ENCODE peak calls at places on chromosome 2, in ten cellular contexts. C, O, G, B, J, K, N, M, Y and S are unnamed samples.

GRCh38 chr2:146820672-146821071 is 1024.2 kb upstream of the ACVR2A start:
- DNase-seq in O (no peak), M (no peak), C (no peak), K (peak; percentile 87), B (no peak), J (no peak), G (no peak), N (no peak), Y (no peak), S (no peak)

GRCh38 chr2:218876562-218877219 is 4.0 kb upstream of the WNT10A start:
- DNase-seq in M (peak; percentile 67), N (peak; percentile 73), Y (peak; percentile 91), O (no peak), K (peak; percentile 65), J (no peak), C (no peak), B (peak; percentile 77), G (peak; percentile 52), S (peak; percentile 87)

GRCh38 chr2:199556886-199557285 is 99.1 kb upstream of the SATB2 start:
- DNase-seq in C (no peak), N (no peak), G (no peak), O (no peak), M (no peak), Y (no peak), B (no peak), J (no peak), K (no peak), S (no peak)

GRCh38 chr2:223725494-223725893 is 111.9 kb downstream of the AP1S3 start:
- DNase-seq in Y (peak; percentile 72), C (peak; percentile 56), M (peak; percentile 95), K (peak; percentile 99), O (peak; percentile 72), B (no peak), J (no peak), N (peak; percentile 31), G (peak; percentile 68), S (peak; percentile 85)

GRCh38 chr2:1653956-1654695 is 90.2 kb downstream of the PXDN start:
- DNase-seq in M (no peak), G (no peak), Y (no peak), J (no peak), K (peak; percentile 84), B (no peak), C (no peak), N (no peak), O (no peak), S (no peak)

GRCh38 chr2:16716051-16716450 is 50.4 kb upstream of the CYRIA start:
- DNase-seq in G (no peak), B (no peak), N (no peak), J (no peak), O (no peak), M (no peak), K (no peak), C (no peak), Y (no peak), S (no peak)

GRCh38 chr2:68936462-68936861 is 16.2 kb downstream of the GKN2 start:
- DNase-seq in N (no peak), M (no peak), O (no peak), Y (no peak), K (peak; percentile 27), J (no peak), G (no peak), C (no peak), B (no peak), S (no peak)

GRCh38 chr2:53289309-53290006 is 478.1 kb upstream of the CHAC2 start:
- DNase-seq in O (no peak), K (peak; percentile 2), G (no peak), M (no peak), C (no peak), Y (no peak), N (no peak), J (no peak), B (no peak), S (no peak)

GRCh38 chr2:61715501-61715900 is 138.4 kb downstream of the FAM161A start:
- DNase-seq in G (no peak), Y (no peak), K (peak; percentile 30), O (no peak), B (no peak), J (no peak), M (no peak), C (no peak), N (no peak), S (no peak)

GRCh38 chr2:44324971-44325426 is 36.3 kb downstream of the PREPL start:
- DNase-seq in M (peak; percentile 28), O (no peak), C (no peak), K (peak; percentile 59), B (no peak), J (no peak), Y (no peak), N (no peak), G (peak; percentile 25), S (no peak)

GRCh38 chr2:7730990-7731389 is 813.8 kb downstream of the RNF144A start:
- DNase-seq in M (no peak), J (no peak), N (no peak), B (no peak), Y (no peak), K (no peak), C (no peak), G (no peak), O (no peak), S (no peak)
- H3K4me3 ChIP-seq in M (no peak overlapping the region), J (peak overlapping the region; percentile 10), N (no peak overlapping the region), B (peak overlapping the region; percentile 11), Y (no peak overlapping the region), K (no peak overlapping the region), C (no peak overlapping the region), G (no peak overlapping the region), O (no peak overlapping the region), S (no peak overlapping the region)

DNA sequence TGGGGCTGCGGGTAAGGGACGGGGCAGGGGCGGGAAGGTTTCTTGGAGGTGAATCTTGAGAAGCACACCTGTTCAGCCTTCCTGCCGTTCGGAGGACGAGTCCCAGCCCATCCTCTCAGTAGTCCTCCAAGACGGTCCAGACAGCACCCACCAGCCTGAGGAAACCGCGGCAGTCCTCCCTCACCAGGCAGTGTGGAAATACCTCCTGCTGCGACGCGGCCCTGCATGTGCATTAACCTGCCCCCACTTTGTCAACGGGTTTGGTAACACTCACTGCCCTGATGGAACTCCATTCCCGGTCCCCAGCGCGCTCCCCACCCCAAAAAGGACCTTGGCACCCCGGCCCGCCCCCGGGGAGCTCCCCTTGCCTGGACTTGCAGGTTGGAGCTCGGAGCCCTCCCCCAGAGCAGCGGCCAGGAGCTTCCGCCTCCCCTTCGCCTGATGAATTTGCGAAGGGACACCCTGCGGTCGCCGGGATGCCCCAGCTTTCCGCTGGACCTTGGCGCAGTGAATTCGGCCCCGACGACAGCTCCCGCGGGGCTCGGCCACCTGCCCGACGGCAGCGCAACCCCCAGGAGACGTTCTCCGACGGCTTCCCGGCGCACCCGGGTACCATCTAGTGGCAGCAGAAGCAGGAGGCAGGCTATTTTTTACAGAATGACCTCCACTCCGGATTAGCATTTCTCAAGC is 31.5 kb downstream of the ACVR1C start:
- DNase-seq in K (peak; percentile 17), O (peak; percentile 31), Y (peak; percentile 80), C (no peak), J (peak; percentile 76), N (no peak), G (peak; percentile 19), B (peak; percentile 35), M (peak; percentile 11), S (no peak)
- H3K4me3 ChIP-seq in K (no peak overlapping the region), O (no peak overlapping the region), Y (peak overlapping the region; percentile 32), C (no peak overlapping the region), J (peak overlapping the region; percentile 34), N (no peak overlapping the region), G (peak overlapping the region; percentile 55), B (no peak overlapping the region), M (no peak overlapping the region), S (no peak overlapping the region)

GRCh38 chr2:113278812-113279139 is at the start of gene PAX8:
- DNase-seq in C (no peak), B (no peak), K (no peak), N (no peak), M (no peak), Y (peak; percentile 71), G (no peak), J (no peak), O (no peak), S (no peak)
- H3K4me3 ChIP-seq in C (no peak within 1 kb of the TSS), B (no peak within 1 kb of the TSS), K (no peak within 1 kb of the TSS), N (no peak within 1 kb of the TSS), M (no peak within 1 kb of the TSS), Y (peak within 1 kb of the TSS; percentile 32), G (peak within 1 kb of the TSS; percentile 48), J (no peak within 1 kb of the TSS), O (peak within 1 kb of the TSS; percentile 39), S (no peak within 1 kb of the TSS)

DNA sequence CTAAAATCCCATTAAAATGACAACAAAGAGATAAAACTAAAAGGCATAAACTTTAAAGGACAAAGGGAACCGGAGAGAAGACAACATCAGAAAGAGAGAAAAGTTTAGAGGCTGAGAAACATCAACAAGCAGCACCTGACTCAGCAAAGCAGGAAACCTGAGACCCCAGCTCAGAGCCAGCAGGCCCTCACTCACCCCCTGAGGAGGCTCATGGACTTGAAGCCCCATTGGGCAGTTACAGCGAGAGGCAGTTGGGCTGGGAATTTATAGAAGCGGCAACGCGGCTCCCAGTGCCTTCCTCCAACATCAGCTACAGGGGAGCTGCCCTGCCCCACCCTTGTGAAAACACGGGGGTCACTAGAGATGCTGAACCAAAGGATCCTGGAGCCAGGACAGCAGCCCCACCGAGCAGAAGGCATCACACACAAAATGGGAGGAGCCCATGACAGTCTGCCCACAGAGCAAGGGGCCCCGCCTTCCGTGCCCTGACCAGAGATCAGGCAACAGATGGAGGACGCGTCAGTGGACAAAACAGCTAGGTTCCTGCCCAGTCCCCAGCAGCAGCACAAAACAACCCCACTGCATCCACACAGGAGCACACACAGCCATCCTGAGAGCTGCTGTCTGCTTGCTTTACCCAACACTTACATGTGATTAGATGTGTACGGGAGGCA is 52.7 kb downstream of the CMPK2 start:
- DNase-seq in G (no peak), B (no peak), K (no peak), N (no peak), O (no peak), Y (peak; percentile 46), C (no peak), M (no peak), J (no peak), S (no peak)
- H3K4me3 ChIP-seq in G (no peak overlapping the region), B (no peak overlapping the region), K (no peak overlapping the region), N (no peak overlapping the region), O (no peak overlapping the region), Y (no peak overlapping the region), C (no peak overlapping the region), M (no peak overlapping the region), J (no peak overlapping the region), S (no peak overlapping the region)